ENCODE peak calls at places on chromosomes 11 and 22, in eight cellular contexts. U, T, X, E, K, V, F and Y are unnamed samples.

GRCh38 chr11:46903846-46904245 is 14.5 kb downstream of the LRP4 start:
- DNase-seq in U (no peak), T (no peak), X (no peak), E (no peak), K (peak), V (no peak), F (no peak), Y (no peak)

GRCh38 chr22:50012201-50013181 is at the start of gene IL17REL:
- DNase-seq in U (peak), T (no peak), X (peak), E (no peak), K (no peak), V (peak), F (no peak), Y (no peak)

GRCh38 chr11:119461250-119461963 is 38.4 kb upstream of the THY1 start:
- DNase-seq in U (no peak), T (no peak), X (no peak), E (no peak), K (no peak), V (no peak), F (no peak), Y (no peak)

GRCh38 chr11:80144932-80145612 is 704.2 kb upstream of the TENM4 start:
- DNase-seq in U (no peak), T (no peak), X (no peak), E (no peak), K (no peak), V (no peak), F (no peak), Y (no peak)

GRCh38 chr22:36461665-36462474 is 19.6 kb downstream of the TXN2 start:
- DNase-seq in U (peak), T (no peak), X (no peak), E (no peak), K (peak), V (no peak), F (peak), Y (peak)

GRCh38 chr11:117511981-117512448 is 184.4 kb downstream of the CEP164 start:
- DNase-seq in U (peak), T (no peak), X (no peak), E (no peak), K (no peak), V (no peak), F (no peak), Y (no peak)

GRCh38 chr11:130629039-130629438 is 180.6 kb downstream of the ADAMTS15 start:
- DNase-seq in U (no peak), T (no peak), X (no peak), E (no peak), K (no peak), V (no peak), F (no peak), Y (peak)

GRCh38 chr11:47967577-47968230 is 12.7 kb upstream of the PTPRJ start:
- DNase-seq in U (no peak), T (no peak), X (no peak), E (no peak), K (no peak), V (no peak), F (no peak), Y (no peak)

GRCh38 chr11:95682552-95682951 is 107.0 kb downstream of the FAM76B start:
- DNase-seq in U (no peak), T (peak), X (no peak), E (peak), K (peak), V (peak), F (no peak), Y (peak)

GRCh38 chr11:69205929-69206612 is 50.3 kb downstream of the SMIM38 start:
- DNase-seq in U (no peak), T (no peak), X (no peak), E (no peak), K (no peak), V (no peak), F (no peak), Y (no peak)